ENCODE peak calls at places on chromosomes 6 and 20, in four cellular contexts. One of them, this sample, is unnamed.
A peak's percentile ranks its signal among the peaks of the same experiment; 100 is the strongest.

GRCh38 chr6:119517428-119517827 is 167.9 kb upstream of the MAN1A1 start:
- DNase-seq in upper lobe of right lung: no peak
- DNase-seq in WTC11: no peak
- DNase-seq in A549: no peak
- DNase-seq in this sample: no peak

GRCh38 chr6:133741375-133741861 is 147.5 kb upstream of the TCF21 start:
- DNase-seq in A549: peak; percentile 80
- DNase-seq in WTC11: no peak
- DNase-seq in upper lobe of right lung: no peak
- DNase-seq in this sample: no peak

GRCh38 chr6:156197513-156197912 is 579.7 kb upstream of the ARID1B start:
- DNase-seq in A549: no peak
- DNase-seq in upper lobe of right lung: no peak
- DNase-seq in WTC11: no peak
- DNase-seq in this sample: no peak

GRCh38 chr20:45924391-45925261 is 9.9 kb upstream of the PCIF1 start:
- DNase-seq in upper lobe of right lung: no peak
- DNase-seq in WTC11: no peak
- DNase-seq in A549: no peak
- DNase-seq in this sample: no peak

GRCh38 chr6:133040025-133040838 is 200.9 kb upstream of the EYA4 start:
- DNase-seq in WTC11: peak; percentile 11
- DNase-seq in upper lobe of right lung: no peak
- DNase-seq in A549: peak; percentile 34
- DNase-seq in this sample: peak; percentile 11

GRCh38 chr20:10790013-10790412 is 116.2 kb upstream of the JAG1 start:
- DNase-seq in upper lobe of right lung: no peak
- DNase-seq in WTC11: no peak
- DNase-seq in A549: no peak
- DNase-seq in this sample: no peak

GRCh38 chr20:43220612-43221011 is 30.9 kb upstream of the PTPRT start:
- DNase-seq in WTC11: no peak
- DNase-seq in upper lobe of right lung: no peak
- DNase-seq in A549: no peak
- DNase-seq in this sample: no peak

GRCh38 chr6:158764941-158765340 is 54.2 kb downstream of the EZR start:
- DNase-seq in A549: no peak
- DNase-seq in WTC11: no peak
- DNase-seq in upper lobe of right lung: no peak
- DNase-seq in this sample: no peak

GRCh38 chr6:28673800-28674671 is 148.4 kb downstream of the GPX5 start:
- DNase-seq in upper lobe of right lung: no peak
- DNase-seq in A549: peak; percentile 79
- DNase-seq in WTC11: peak; percentile 67
- DNase-seq in this sample: peak; percentile 65

GRCh38 chr20:16243470-16243869 is 329.8 kb downstream of the KIF16B start:
- DNase-seq in WTC11: no peak
- DNase-seq in upper lobe of right lung: no peak
- DNase-seq in A549: no peak
- DNase-seq in this sample: no peak

GRCh38 chr20:51529027-51529749 is 13.3 kb downstream of the NFATC2 start:
- DNase-seq in A549: no peak
- DNase-seq in WTC11: no peak
- DNase-seq in upper lobe of right lung: no peak
- DNase-seq in this sample: peak; percentile 23

GRCh38 chr20:3887870-3888614 is 1.1 kb upstream of the PANK2 start:
- DNase-seq in upper lobe of right lung: no peak
- DNase-seq in WTC11: no peak
- DNase-seq in A549: peak; percentile 42
- DNase-seq in this sample: no peak

GRCh38 chr6:33069021-33069738 is 4.3 kb downstream of the HLA-DPA1 start:
- DNase-seq in upper lobe of right lung: no peak
- DNase-seq in A549: no peak
- DNase-seq in WTC11: no peak
- DNase-seq in this sample: no peak
- TF ChIP-seq CTCF in upper lobe of right lung: no peak
- TF ChIP-seq CTCF in A549: no peak
- TF ChIP-seq CTCF in WTC11: no peak
- TF ChIP-seq CTCF in this sample: no peak

GRCh38 chr20:6824401-6824800 is 56.9 kb downstream of the BMP2 start:
- DNase-seq in upper lobe of right lung: no peak
- DNase-seq in A549: no peak
- DNase-seq in WTC11: no peak
- DNase-seq in this sample: no peak

GRCh38 chr20:6818033-6818808 is 50.7 kb downstream of the BMP2 start:
- DNase-seq in A549: no peak
- DNase-seq in upper lobe of right lung: no peak
- DNase-seq in WTC11: peak; percentile 28
- DNase-seq in this sample: no peak

GRCh38 chr20:6814945-6815344 is 47.5 kb downstream of the BMP2 start:
- DNase-seq in A549: no peak
- DNase-seq in WTC11: no peak
- DNase-seq in upper lobe of right lung: no peak
- DNase-seq in this sample: no peak

DNA sequence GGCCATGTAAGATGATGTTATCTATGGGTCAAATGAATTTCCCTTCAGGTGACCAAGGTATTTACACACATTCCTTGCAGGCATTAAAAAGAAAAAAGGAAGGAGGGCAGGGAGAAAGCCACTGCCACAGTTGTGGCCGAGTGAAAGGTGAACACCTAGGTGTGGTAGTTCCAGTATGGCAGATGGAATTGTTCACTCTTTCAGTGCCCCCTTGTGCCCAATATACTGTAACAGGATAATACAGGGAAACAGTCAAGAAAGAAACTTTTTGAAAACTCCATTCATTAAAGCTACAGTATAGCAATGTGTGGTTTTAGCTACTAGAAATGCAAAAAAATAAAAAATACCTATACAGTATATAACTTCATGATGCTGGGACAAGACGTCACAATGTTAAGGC is 52.1 kb downstream of the BMP2 start:
- DNase-seq in A549: no peak
- DNase-seq in upper lobe of right lung: no peak
- DNase-seq in WTC11: no peak
- DNase-seq in this sample: no peak
- TF ChIP-seq CTCF in A549: no peak
- TF ChIP-seq CTCF in upper lobe of right lung: peak; percentile 39
- TF ChIP-seq CTCF in WTC11: no peak
- TF ChIP-seq CTCF in this sample: no peak

GRCh38 chr20:20435453-20435852 is 67.5 kb downstream of the INSM1 start:
- DNase-seq in WTC11: no peak
- DNase-seq in A549: no peak
- DNase-seq in upper lobe of right lung: no peak
- DNase-seq in this sample: no peak
- TF ChIP-seq CTCF in WTC11: no peak
- TF ChIP-seq CTCF in A549: no peak
- TF ChIP-seq CTCF in upper lobe of right lung: no peak
- TF ChIP-seq CTCF in this sample: no peak

GRCh38 chr6:160031442-160031841 is 62.6 kb downstream of the IGF2R start:
- DNase-seq in A549: no peak
- DNase-seq in WTC11: no peak
- DNase-seq in upper lobe of right lung: no peak
- DNase-seq in this sample: no peak

GRCh38 chr6:160027931-160028330 is 59.0 kb downstream of the IGF2R start:
- DNase-seq in A549: no peak
- DNase-seq in WTC11: no peak
- DNase-seq in upper lobe of right lung: no peak
- DNase-seq in this sample: no peak

GRCh38 chr6:160028487-160029275 is 59.8 kb downstream of the IGF2R start:
- DNase-seq in WTC11: no peak
- DNase-seq in upper lobe of right lung: no peak
- DNase-seq in A549: no peak
- DNase-seq in this sample: no peak

GRCh38 chr6:160029525-160029924 is 60.6 kb downstream of the IGF2R start:
- DNase-seq in WTC11: no peak
- DNase-seq in upper lobe of right lung: no peak
- DNase-seq in A549: no peak
- DNase-seq in this sample: no peak

GRCh38 chr6:160030103-160030502 is 61.2 kb downstream of the IGF2R start:
- DNase-seq in WTC11: no peak
- DNase-seq in upper lobe of right lung: peak; percentile 91
- DNase-seq in A549: peak; percentile 6
- DNase-seq in this sample: no peak
- TF ChIP-seq CTCF in WTC11: no peak
- TF ChIP-seq CTCF in upper lobe of right lung: no peak
- TF ChIP-seq CTCF in A549: no peak
- TF ChIP-seq CTCF in this sample: no peak

This sample was measured in GM13976.